ENCODE peak calls at places on chromosomes 11 and 22, in four cellular contexts. X is lower lobe of right lung, O is left lung, F is heart right ventricle. B is an unnamed sample.

GRCh38 chr11:121194731-121195596 is 93.9 kb downstream of the TECTA start:
- ATAC-seq in O (peak; percentile 93), F (peak; percentile 75), X (peak; percentile 81), B (no peak)

GRCh38 chr11:121657191-121657590 is 204.4 kb upstream of the SORL1-AS1 start:
- ATAC-seq in O (no peak), X (no peak), F (no peak), B (no peak)

GRCh38 chr11:94934362-94934761 is 39.0 kb downstream of the CWC15 start:
- ATAC-seq in F (no peak), O (peak; percentile 14), X (no peak), B (no peak)

GRCh38 chr11:93236741-93237675 is 39.2 kb upstream of the SLC36A4 start:
- ATAC-seq in O (peak; percentile 63), X (peak; percentile 46), F (peak; percentile 71), B (no peak)

GRCh38 chr22:16819249-16819648 is 6.0 kb downstream of the XKR3 start:
- ATAC-seq in X (no peak), O (no peak), F (no peak), B (no peak)

GRCh38 chr11:59501931-59502330 is 1.4 kb upstream of the OR4D11 start:
- ATAC-seq in X (no peak), O (no peak), F (no peak), B (no peak)

GRCh38 chr22:19336133-19337075 is 44.9 kb upstream of the CLTCL1 start:
- ATAC-seq in F (no peak), O (no peak), X (no peak), B (no peak)

GRCh38 chr11:125903753-125904659 is at the start of gene DDX25:
- ATAC-seq in X (peak; percentile 12), O (no peak), F (no peak), B (no peak)

GRCh38 chr11:64379817-64380709 is 21.1 kb downstream of the RPS6KA4 start:
- ATAC-seq in X (no peak), F (peak; percentile 32), O (no peak), B (no peak)

GRCh38 chr11:78209478-78209877 is 20.8 kb downstream of the USP35 start:
- ATAC-seq in F (no peak), O (no peak), X (no peak), B (no peak)

GRCh38 chr22:42697542-42698013 is 23.1 kb downstream of the A4GALT start:
- ATAC-seq in O (peak; percentile 68), F (peak; percentile 89), X (peak; percentile 58), B (peak; percentile 94)

GRCh38 chr11:69480547-69481392 is 693 bp upstream of the LINC01488 start:
- ATAC-seq in X (no peak), F (peak; percentile 72), O (no peak), B (no peak)

GRCh38 chr11:1445741-1446445 is 40.7 kb downstream of the MOB2 start:
- ATAC-seq in X (no peak), F (no peak), O (peak; percentile 10), B (no peak)
- H3K27ac ChIP-seq in X (no peak overlapping the region), F (no peak overlapping the region), O (no peak overlapping the region), B (no peak overlapping the region)

GRCh38 chr11:73374130-73374529 is 2.1 kb upstream of the RELT start:
- ATAC-seq in F (no peak), X (no peak), O (no peak), B (no peak)

GRCh38 chr11:73375830-73376167 is 400 bp upstream of the RELT start:
- ATAC-seq in O (no peak), X (no peak), F (no peak), B (peak; percentile 1)

GRCh38 chr11:73376803-73377629 is 817 bp downstream of the RELT start:
- ATAC-seq in F (peak; percentile 9), X (peak; percentile 40), O (peak; percentile 22), B (peak; percentile 24)

GRCh38 chr11:73376168-73376802 is at the start of gene RELT:
- ATAC-seq in X (peak; percentile 94), O (peak; percentile 93), F (peak; percentile 92), B (peak; percentile 94)

DNA sequence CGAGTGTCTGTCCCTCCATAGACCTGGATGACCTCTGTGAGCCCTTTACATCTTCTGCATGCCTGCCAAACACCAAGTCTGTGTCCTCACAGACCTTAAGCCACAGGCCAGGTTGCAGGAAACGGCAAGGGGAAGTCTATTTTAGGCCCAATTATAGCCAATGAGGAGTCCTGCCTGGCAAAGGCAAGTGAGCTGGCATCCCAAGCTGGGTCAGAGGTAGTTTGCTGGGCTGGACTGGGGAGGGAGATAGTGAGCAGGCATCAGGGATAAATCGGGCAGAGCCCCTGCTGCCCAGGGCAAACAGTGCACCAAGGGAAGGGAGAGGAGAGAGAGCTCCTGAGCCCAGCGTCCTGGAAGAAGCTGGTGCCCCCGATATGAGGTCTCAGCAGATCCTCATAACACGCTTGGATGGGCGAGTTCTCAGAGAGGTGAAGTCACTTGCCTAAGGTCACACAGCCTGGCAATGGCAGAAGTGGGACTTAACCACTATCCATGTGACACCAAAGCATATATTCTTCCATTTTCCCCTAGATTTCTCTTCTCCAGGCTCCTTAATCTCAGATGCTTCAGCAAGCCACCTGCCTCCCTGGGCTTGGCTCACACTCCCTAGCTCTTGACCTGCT is 3.7 kb upstream of the RELT start:
- ATAC-seq in O (no peak), F (no peak), X (no peak), B (no peak)
- TF ChIP-seq CTCF in O (no peak), F (peak; percentile 30), X (no peak), B (no peak)

GRCh38 chr11:73333173-73333572 is 25.1 kb downstream of the ARHGEF17 start:
- ATAC-seq in F (no peak), X (no peak), O (no peak), B (no peak)

GRCh38 chr11:73338279-73338678 is 30.2 kb downstream of the ARHGEF17 start:
- ATAC-seq in O (no peak), F (no peak), X (no peak), B (peak; percentile 20)

GRCh38 chr11:73334244-73335203 is 26.4 kb downstream of the ARHGEF17 start:
- ATAC-seq in X (peak; percentile 69), F (peak; percentile 73), O (peak; percentile 69), B (peak; percentile 78)

GRCh38 chr11:73333626-73334199 is 25.6 kb downstream of the ARHGEF17 start:
- ATAC-seq in F (no peak), X (no peak), O (no peak), B (no peak)

DNA sequence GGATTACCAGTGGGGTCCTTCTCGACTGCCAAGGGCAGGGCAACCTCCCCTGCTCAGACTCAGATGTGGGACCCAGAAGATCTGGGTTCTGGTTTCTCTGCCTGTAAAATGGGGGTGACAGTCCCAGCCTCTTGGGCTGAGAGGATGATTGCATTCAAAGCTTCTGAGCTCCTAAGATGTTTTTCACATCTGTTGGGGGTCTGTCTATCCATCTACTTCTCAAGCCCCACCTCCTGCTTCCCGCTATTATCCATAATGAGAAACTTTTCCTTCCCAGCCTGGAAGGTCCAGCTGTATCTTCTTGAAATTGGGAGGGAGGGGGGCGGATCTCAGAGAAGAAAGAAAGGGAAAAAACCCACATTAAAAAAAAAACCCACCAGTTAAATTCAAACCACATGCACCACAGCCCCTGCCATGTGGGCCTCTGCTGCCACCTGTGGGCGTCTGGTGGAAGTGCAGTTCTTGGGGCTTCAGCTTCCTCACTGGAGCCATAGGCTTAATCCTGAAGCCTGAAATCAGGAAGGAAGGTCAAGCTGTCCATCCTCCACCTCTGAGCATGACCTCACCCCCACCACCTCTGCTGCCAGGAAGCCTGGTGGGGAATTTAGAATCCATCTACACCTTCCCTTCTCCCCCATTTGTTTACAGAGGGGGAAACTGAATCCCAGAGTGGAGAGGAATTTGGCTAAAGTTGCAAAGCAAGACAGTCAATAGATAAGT is 27.3 kb downstream of the ARHGEF17 start:
- ATAC-seq in X (peak; percentile 85), O (peak; percentile 90), F (peak; percentile 76), B (peak; percentile 66)
- H3K27ac ChIP-seq in X (peak overlapping the region; percentile 63), O (peak overlapping the region; percentile 49), F (peak overlapping the region; percentile 76), B (peak overlapping the region; percentile 53)

GRCh38 chr22:41683052-41683451 is 5.6 kb downstream of the SNU13 start:
- ATAC-seq in X (no peak), O (no peak), F (no peak), B (no peak)

GRCh38 chr22:41684194-41684593 is 4.5 kb downstream of the SNU13 start:
- ATAC-seq in X (no peak), F (no peak), O (no peak), B (no peak)

GRCh38 chr22:41682033-41682807 is 6.4 kb downstream of the SNU13 start:
- ATAC-seq in X (peak; percentile 98), F (peak; percentile 98), O (peak; percentile 97), B (peak; percentile 96)

GRCh38 chr22:41683616-41684015 is 5.1 kb downstream of the SNU13 start:
- ATAC-seq in O (no peak), X (no peak), F (no peak), B (no peak)

GRCh38 chr22:41681616-41682015 is 7.1 kb downstream of the SNU13 start:
- ATAC-seq in X (peak; percentile 70), F (peak; percentile 35), O (peak; percentile 46), B (no peak)
- TF ChIP-seq CTCF in X (no peak), F (no peak), O (no peak), B (no peak)

GRCh38 chr11:102408339-102408738 is 44.2 kb downstream of the TMEM123 start:
- ATAC-seq in X (no peak), F (no peak), O (no peak), B (no peak)
- H3K27ac ChIP-seq in X (no peak overlapping the region), F (no peak overlapping the region), O (no peak overlapping the region), B (no peak overlapping the region)

DNA sequence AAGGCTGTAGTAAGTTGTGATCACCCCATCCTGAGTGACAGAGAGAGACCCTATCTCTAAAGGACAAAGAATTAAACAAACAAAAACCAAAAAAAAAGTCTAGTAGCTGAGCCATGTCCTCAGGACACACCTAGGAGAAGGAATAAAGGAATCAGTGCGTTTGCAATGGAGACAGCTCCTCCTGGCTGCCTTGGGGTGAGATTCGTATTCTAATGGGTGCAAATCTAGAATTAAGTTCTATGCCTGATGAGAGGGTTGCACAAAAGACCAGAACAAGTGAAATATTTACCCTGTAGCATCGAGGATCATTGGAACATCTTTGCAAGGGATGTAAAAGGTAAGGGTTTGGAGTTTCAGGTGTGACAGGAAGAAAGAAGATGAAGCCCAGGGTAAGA is 70.3 kb upstream of the BMAL1 start:
- ATAC-seq in F (no peak), O (peak; percentile 45), X (no peak), B (no peak)
- TF ChIP-seq CTCF in F (no peak), O (no peak), X (no peak), B (no peak)

B was measured in gastroesophageal sphincter.